ENCODE peak calls at places on chromosomes 2 and 18, in seven cellular contexts. One of them, this sample, is unnamed.

GRCh38 chr2:189541591-189541990 is 39.0 kb downstream of the SLC40A1 start:
- DNase-seq in BJ: no peak
- DNase-seq in AG09309: no peak
- DNase-seq in AG04450: no peak
- DNase-seq in WERI-Rb-1: no peak
- DNase-seq in endothelial cell of umbilical vein: no peak
- DNase-seq in ascending aorta: no peak
- DNase-seq in this sample: no peak

GRCh38 chr18:7645756-7646155 is 78.6 kb downstream of the PTPRM start:
- DNase-seq in BJ: no peak
- DNase-seq in AG09309: no peak
- DNase-seq in AG04450: no peak
- DNase-seq in WERI-Rb-1: no peak
- DNase-seq in endothelial cell of umbilical vein: peak; percentile 21
- DNase-seq in ascending aorta: no peak
- DNase-seq in this sample: no peak

GRCh38 chr2:43848174-43848573 is 9.4 kb downstream of the ABCG8 start:
- DNase-seq in BJ: no peak
- DNase-seq in AG09309: no peak
- DNase-seq in AG04450: no peak
- DNase-seq in WERI-Rb-1: no peak
- DNase-seq in endothelial cell of umbilical vein: no peak
- DNase-seq in ascending aorta: no peak
- DNase-seq in this sample: peak; percentile 13

GRCh38 chr2:7203056-7203467 is 285.9 kb downstream of the RNF144A start:
- DNase-seq in BJ: no peak
- DNase-seq in AG09309: peak; percentile 61
- DNase-seq in AG04450: peak; percentile 15
- DNase-seq in WERI-Rb-1: peak; percentile 66
- DNase-seq in endothelial cell of umbilical vein: peak; percentile 33
- DNase-seq in ascending aorta: no peak
- DNase-seq in this sample: peak; percentile 50

GRCh38 chr2:56757884-56758545 is 574.2 kb downstream of the CCDC85A start:
- DNase-seq in BJ: no peak
- DNase-seq in AG09309: no peak
- DNase-seq in AG04450: no peak
- DNase-seq in WERI-Rb-1: no peak
- DNase-seq in endothelial cell of umbilical vein: no peak
- DNase-seq in ascending aorta: no peak
- DNase-seq in this sample: no peak

GRCh38 chr2:164023896-164024295 is 288.1 kb upstream of the FIGN start:
- DNase-seq in BJ: no peak
- DNase-seq in AG09309: no peak
- DNase-seq in AG04450: no peak
- DNase-seq in WERI-Rb-1: no peak
- DNase-seq in endothelial cell of umbilical vein: no peak
- DNase-seq in ascending aorta: no peak
- DNase-seq in this sample: no peak

GRCh38 chr2:3460831-3461544 is 58.3 kb downstream of the ADI1 start:
- DNase-seq in BJ: no peak
- DNase-seq in AG09309: no peak
- DNase-seq in AG04450: no peak
- DNase-seq in WERI-Rb-1: no peak
- DNase-seq in endothelial cell of umbilical vein: no peak
- DNase-seq in ascending aorta: no peak
- DNase-seq in this sample: no peak

GRCh38 chr18:58808349-58808748 is 56.3 kb upstream of the ZNF532 start:
- DNase-seq in BJ: no peak
- DNase-seq in AG09309: no peak
- DNase-seq in AG04450: no peak
- DNase-seq in WERI-Rb-1: no peak
- DNase-seq in endothelial cell of umbilical vein: no peak
- DNase-seq in ascending aorta: no peak
- DNase-seq in this sample: no peak

GRCh38 chr2:34736482-34736881 is 1137.4 kb upstream of the FAM98A start:
- DNase-seq in BJ: no peak
- DNase-seq in AG09309: no peak
- DNase-seq in AG04450: no peak
- DNase-seq in WERI-Rb-1: no peak
- DNase-seq in endothelial cell of umbilical vein: no peak
- DNase-seq in ascending aorta: no peak
- DNase-seq in this sample: no peak

GRCh38 chr18:31876707-31877106 is 66.2 kb downstream of the TRAPPC8 start:
- DNase-seq in BJ: no peak
- DNase-seq in AG09309: no peak
- DNase-seq in AG04450: no peak
- DNase-seq in WERI-Rb-1: no peak
- DNase-seq in endothelial cell of umbilical vein: no peak
- DNase-seq in ascending aorta: no peak
- DNase-seq in this sample: no peak

GRCh38 chr18:38496222-38496810 is 930.7 kb upstream of the CELF4 start:
- DNase-seq in BJ: no peak
- DNase-seq in AG09309: no peak
- DNase-seq in AG04450: no peak
- DNase-seq in WERI-Rb-1: no peak
- DNase-seq in endothelial cell of umbilical vein: no peak
- DNase-seq in ascending aorta: no peak
- DNase-seq in this sample: no peak

GRCh38 chr2:7133521-7133920 is 216.3 kb downstream of the RNF144A start:
- DNase-seq in BJ: no peak
- DNase-seq in AG09309: no peak
- DNase-seq in AG04450: no peak
- DNase-seq in WERI-Rb-1: peak; percentile 67
- DNase-seq in endothelial cell of umbilical vein: no peak
- DNase-seq in ascending aorta: no peak
- DNase-seq in this sample: no peak

GRCh38 chr2:234879671-234880455 is 72.0 kb upstream of the SH3BP4 start:
- DNase-seq in BJ: no peak
- DNase-seq in AG09309: no peak
- DNase-seq in AG04450: peak; percentile 80
- DNase-seq in WERI-Rb-1: no peak
- DNase-seq in endothelial cell of umbilical vein: peak; percentile 92
- DNase-seq in ascending aorta: no peak
- DNase-seq in this sample: peak; percentile 47

GRCh38 chr2:85409719-85410583 is at the start of gene CAPG:
- DNase-seq in BJ: no peak
- DNase-seq in AG09309: no peak
- DNase-seq in AG04450: no peak
- DNase-seq in WERI-Rb-1: no peak
- DNase-seq in endothelial cell of umbilical vein: no peak
- DNase-seq in ascending aorta: no peak
- DNase-seq in this sample: no peak

GRCh38 chr2:86622878-86623548 is 652 bp downstream of the RNF103 start:
- DNase-seq in BJ: no peak
- DNase-seq in AG09309: no peak
- DNase-seq in AG04450: no peak
- DNase-seq in WERI-Rb-1: peak; percentile 44
- DNase-seq in endothelial cell of umbilical vein: peak; percentile 43
- DNase-seq in ascending aorta: no peak
- DNase-seq in this sample: no peak

GRCh38 chr2:229133155-229133772 is 137.8 kb downstream of the PID1 start:
- DNase-seq in BJ: no peak
- DNase-seq in AG09309: no peak
- DNase-seq in AG04450: no peak
- DNase-seq in WERI-Rb-1: peak; percentile 12
- DNase-seq in endothelial cell of umbilical vein: no peak
- DNase-seq in ascending aorta: no peak
- DNase-seq in this sample: peak; percentile 29
- TF ChIP-seq CTCF in BJ: peak; percentile 55
- TF ChIP-seq CTCF in AG09309: peak; percentile 48
- TF ChIP-seq CTCF in AG04450: peak; percentile 41
- TF ChIP-seq CTCF in WERI-Rb-1: peak; percentile 43
- TF ChIP-seq CTCF in endothelial cell of umbilical vein: no peak
- TF ChIP-seq CTCF in ascending aorta: peak; percentile 46
- TF ChIP-seq CTCF in this sample: peak; percentile 76

GRCh38 chr2:154443919-154444318 is 254.6 kb upstream of the KCNJ3 start:
- DNase-seq in BJ: no peak
- DNase-seq in AG09309: no peak
- DNase-seq in AG04450: no peak
- DNase-seq in WERI-Rb-1: no peak
- DNase-seq in endothelial cell of umbilical vein: no peak
- DNase-seq in ascending aorta: no peak
- DNase-seq in this sample: no peak

GRCh38 chr2:154437104-154437503 is 261.4 kb upstream of the KCNJ3 start:
- DNase-seq in BJ: no peak
- DNase-seq in AG09309: no peak
- DNase-seq in AG04450: no peak
- DNase-seq in WERI-Rb-1: no peak
- DNase-seq in endothelial cell of umbilical vein: no peak
- DNase-seq in ascending aorta: no peak
- DNase-seq in this sample: no peak

GRCh38 chr2:154439156-154439555 is 259.3 kb upstream of the KCNJ3 start:
- DNase-seq in BJ: no peak
- DNase-seq in AG09309: no peak
- DNase-seq in AG04450: no peak
- DNase-seq in WERI-Rb-1: no peak
- DNase-seq in endothelial cell of umbilical vein: no peak
- DNase-seq in ascending aorta: no peak
- DNase-seq in this sample: no peak
- TF ChIP-seq CTCF in BJ: peak; percentile 20
- TF ChIP-seq CTCF in AG09309: no peak
- TF ChIP-seq CTCF in AG04450: no peak
- TF ChIP-seq CTCF in WERI-Rb-1: no peak
- TF ChIP-seq CTCF in endothelial cell of umbilical vein: no peak
- TF ChIP-seq CTCF in ascending aorta: no peak
- TF ChIP-seq CTCF in this sample: peak; percentile 30

GRCh38 chr2:174632847-174633620 is 35.4 kb upstream of the WIPF1 start:
- DNase-seq in BJ: no peak
- DNase-seq in AG09309: no peak
- DNase-seq in AG04450: no peak
- DNase-seq in WERI-Rb-1: no peak
- DNase-seq in endothelial cell of umbilical vein: no peak
- DNase-seq in ascending aorta: no peak
- DNase-seq in this sample: no peak
- TF ChIP-seq CTCF in BJ: no peak
- TF ChIP-seq CTCF in AG09309: no peak
- TF ChIP-seq CTCF in AG04450: no peak
- TF ChIP-seq CTCF in WERI-Rb-1: no peak
- TF ChIP-seq CTCF in endothelial cell of umbilical vein: no peak
- TF ChIP-seq CTCF in ascending aorta: no peak
- TF ChIP-seq CTCF in this sample: no peak

GRCh38 chr2:185522472-185522871 is 216.1 kb upstream of the FSIP2 start:
- DNase-seq in BJ: no peak
- DNase-seq in AG09309: no peak
- DNase-seq in AG04450: no peak
- DNase-seq in WERI-Rb-1: no peak
- DNase-seq in endothelial cell of umbilical vein: no peak
- DNase-seq in ascending aorta: no peak
- DNase-seq in this sample: no peak
- TF ChIP-seq CTCF in BJ: no peak
- TF ChIP-seq CTCF in AG09309: no peak
- TF ChIP-seq CTCF in AG04450: no peak
- TF ChIP-seq CTCF in WERI-Rb-1: peak; percentile 2
- TF ChIP-seq CTCF in endothelial cell of umbilical vein: no peak
- TF ChIP-seq CTCF in ascending aorta: no peak
- TF ChIP-seq CTCF in this sample: peak; percentile 12

GRCh38 chr18:8823530-8823929 is 118.2 kb downstream of the MTCL1 start:
- DNase-seq in BJ: no peak
- DNase-seq in AG09309: no peak
- DNase-seq in AG04450: no peak
- DNase-seq in WERI-Rb-1: no peak
- DNase-seq in endothelial cell of umbilical vein: no peak
- DNase-seq in ascending aorta: no peak
- DNase-seq in this sample: no peak

GRCh38 chr18:8825273-8825672 is 119.9 kb downstream of the MTCL1 start:
- DNase-seq in BJ: no peak
- DNase-seq in AG09309: no peak
- DNase-seq in AG04450: no peak
- DNase-seq in WERI-Rb-1: no peak
- DNase-seq in endothelial cell of umbilical vein: no peak
- DNase-seq in ascending aorta: no peak
- DNase-seq in this sample: no peak

GRCh38 chr18:8825729-8826375 is 120.5 kb downstream of the MTCL1 start:
- DNase-seq in BJ: no peak
- DNase-seq in AG09309: no peak
- DNase-seq in AG04450: no peak
- DNase-seq in WERI-Rb-1: no peak
- DNase-seq in endothelial cell of umbilical vein: no peak
- DNase-seq in ascending aorta: no peak
- DNase-seq in this sample: no peak

GRCh38 chr18:8826514-8826913 is 121.2 kb downstream of the MTCL1 start:
- DNase-seq in BJ: no peak
- DNase-seq in AG09309: no peak
- DNase-seq in AG04450: no peak
- DNase-seq in WERI-Rb-1: no peak
- DNase-seq in endothelial cell of umbilical vein: no peak
- DNase-seq in ascending aorta: no peak
- DNase-seq in this sample: no peak

GRCh38 chr18:8824846-8825245 is 119.5 kb downstream of the MTCL1 start:
- DNase-seq in BJ: no peak
- DNase-seq in AG09309: no peak
- DNase-seq in AG04450: no peak
- DNase-seq in WERI-Rb-1: no peak
- DNase-seq in endothelial cell of umbilical vein: no peak
- DNase-seq in ascending aorta: no peak
- DNase-seq in this sample: no peak
- TF ChIP-seq CTCF in BJ: no peak
- TF ChIP-seq CTCF in AG09309: no peak
- TF ChIP-seq CTCF in AG04450: no peak
- TF ChIP-seq CTCF in WERI-Rb-1: no peak
- TF ChIP-seq CTCF in endothelial cell of umbilical vein: no peak
- TF ChIP-seq CTCF in ascending aorta: no peak
- TF ChIP-seq CTCF in this sample: no peak

DNA sequence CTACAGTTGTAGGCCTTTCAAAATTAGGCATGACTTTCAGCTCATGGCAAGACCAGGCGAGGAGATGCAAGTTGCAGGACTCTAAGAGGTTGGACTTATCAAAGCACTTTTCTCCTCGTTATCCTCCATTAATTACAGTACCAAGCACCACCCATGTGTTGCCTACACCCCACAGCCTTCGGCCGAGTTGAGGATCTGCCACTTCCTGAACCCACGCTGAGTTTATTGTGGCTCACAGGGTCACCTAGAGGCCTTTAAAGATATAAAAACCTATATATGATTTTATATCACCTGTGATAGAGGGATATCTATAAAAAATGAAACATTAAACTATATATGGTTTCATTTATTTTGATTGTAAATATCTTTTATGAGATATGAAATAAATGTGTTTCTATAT is 2.6 kb downstream of the UGT1A10 start:
- DNase-seq in BJ: no peak
- DNase-seq in AG09309: no peak
- DNase-seq in AG04450: no peak
- DNase-seq in WERI-Rb-1: peak; percentile 14
- DNase-seq in endothelial cell of umbilical vein: no peak
- DNase-seq in ascending aorta: no peak
- DNase-seq in this sample: no peak
- TF ChIP-seq CTCF in BJ: no peak
- TF ChIP-seq CTCF in AG09309: no peak
- TF ChIP-seq CTCF in AG04450: no peak
- TF ChIP-seq CTCF in WERI-Rb-1: no peak
- TF ChIP-seq CTCF in endothelial cell of umbilical vein: no peak
- TF ChIP-seq CTCF in ascending aorta: no peak
- TF ChIP-seq CTCF in this sample: no peak

DNA sequence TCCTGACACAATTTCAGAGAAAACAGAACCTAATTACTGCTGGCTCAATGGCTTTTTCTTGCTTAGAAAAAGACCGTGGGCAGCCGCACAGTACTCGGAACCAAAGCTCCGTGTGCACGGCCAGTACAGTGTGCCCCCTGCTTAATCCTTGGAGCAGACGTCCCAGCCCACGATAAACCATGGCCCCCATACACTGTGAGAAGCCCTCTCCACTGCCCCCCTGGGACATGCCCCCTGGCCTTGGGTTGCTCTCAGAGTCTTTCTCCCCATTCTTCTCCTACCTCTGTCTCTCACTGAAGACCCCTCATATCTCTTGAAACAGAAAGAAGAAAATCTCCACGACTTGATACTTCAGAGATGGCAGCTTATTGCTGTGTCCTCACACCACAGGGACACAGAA is 44.0 kb downstream of the CYP26B1 start:
- DNase-seq in BJ: no peak
- DNase-seq in AG09309: no peak
- DNase-seq in AG04450: no peak
- DNase-seq in WERI-Rb-1: no peak
- DNase-seq in endothelial cell of umbilical vein: no peak
- DNase-seq in ascending aorta: no peak
- DNase-seq in this sample: no peak
- TF ChIP-seq CTCF in BJ: no peak
- TF ChIP-seq CTCF in AG09309: no peak
- TF ChIP-seq CTCF in AG04450: no peak
- TF ChIP-seq CTCF in WERI-Rb-1: no peak
- TF ChIP-seq CTCF in endothelial cell of umbilical vein: no peak
- TF ChIP-seq CTCF in ascending aorta: no peak
- TF ChIP-seq CTCF in this sample: no peak

This sample was measured in HFFc6.